ENCODE peak calls at places on chromosomes 4 and X, in nine cellular contexts. G, C, I, F, A, H, V, T and J are unnamed samples.

GRCh38 chrX:18354369-18355329 is at the start of gene SCML2:
- DNase-seq in C (peak; percentile 63), G (peak; percentile 22), F (peak; percentile 50), T (peak; percentile 36), A (peak; percentile 27), I (no peak), H (peak; percentile 74), V (peak; percentile 31), J (peak; percentile 18)

GRCh38 chrX:295136-295535 is 14.0 kb downstream of the PLCXD1 start:
- DNase-seq in V (peak; percentile 17), C (no peak), A (no peak), T (no peak), H (no peak), G (no peak), I (no peak), F (no peak), J (peak; percentile 5)

GRCh38 chr4:20859097-20859781 is 159.0 kb downstream of the PACRGL start:
- DNase-seq in F (no peak), V (no peak), I (no peak), A (no peak), C (no peak), G (no peak), H (no peak), T (no peak), J (no peak)

GRCh38 chr4:65791111-65791806 is 121.0 kb upstream of the EPHA5 start:
- DNase-seq in V (no peak), H (no peak), F (no peak), I (no peak), T (no peak), G (no peak), A (no peak), C (no peak), J (no peak)

GRCh38 chrX:84186603-84187358 is 1.2 kb downstream of the RPS6KA6 start:
- DNase-seq in V (no peak), F (no peak), T (no peak), A (no peak), H (peak; percentile 7), I (no peak), G (no peak), C (peak; percentile 52), J (no peak)

GRCh38 chr4:16157609-16158503 is 68.4 kb downstream of the TAPT1 start:
- DNase-seq in T (no peak), V (no peak), F (peak; percentile 30), C (peak; percentile 11), H (peak; percentile 5), A (no peak), I (no peak), G (peak; percentile 35), J (no peak)

GRCh38 chrX:138128025-138128671 is 562.2 kb downstream of the ZIC3 start:
- DNase-seq in A (no peak), I (no peak), C (peak; percentile 21), G (peak; percentile 28), T (no peak), H (peak; percentile 17), V (peak; percentile 43), F (no peak), J (no peak)

GRCh38 chr4:164212134-164212533 is 541.8 kb upstream of the SMIM31 start:
- DNase-seq in C (no peak), G (peak; percentile 64), F (no peak), H (no peak), V (no peak), T (no peak), I (no peak), A (no peak), J (no peak)

GRCh38 chrX:27767387-27767786 is 40.4 kb upstream of the MAGEB10 start:
- DNase-seq in A (no peak), T (no peak), C (no peak), H (no peak), I (no peak), F (no peak), G (peak; percentile 15), V (no peak), J (no peak)

GRCh38 chr4:113434247-113434587 is 327.3 kb downstream of the CAMK2D start:
- DNase-seq in H (peak; percentile 17), T (no peak), I (no peak), C (peak; percentile 9), A (no peak), G (peak; percentile 49), V (no peak), F (no peak), J (no peak)

GRCh38 chrX:40155617-40156471 is 58.1 kb upstream of the BCOR start:
- DNase-seq in H (no peak), A (peak; percentile 26), G (no peak), I (no peak), T (peak; percentile 33), C (peak; percentile 74), F (no peak), V (no peak), J (no peak)

GRCh38 chr4:93617596-93617995 is 211.0 kb upstream of the ATOH1 start:
- DNase-seq in I (no peak), F (no peak), T (no peak), H (no peak), C (no peak), V (no peak), G (no peak), A (no peak), J (no peak)

GRCh38 chr4:125314676-125315570 is at the start of gene FAT4:
- DNase-seq in I (no peak), F (peak; percentile 50), V (peak; percentile 98), H (peak; percentile 84), C (peak; percentile 86), T (no peak), G (peak; percentile 100), A (peak; percentile 88), J (peak; percentile 86)

GRCh38 chr4:144649646-144650045 is 3.7 kb downstream of the HHIP start:
- DNase-seq in F (no peak), C (peak; percentile 90), V (no peak), T (no peak), H (no peak), I (no peak), G (no peak), A (no peak), J (no peak)

GRCh38 chr4:102344520-102344954 is 745 bp downstream of the SLC39A8 start:
- DNase-seq in F (peak; percentile 88), G (peak; percentile 57), I (peak; percentile 68), V (peak; percentile 57), T (no peak), A (peak; percentile 49), C (peak; percentile 67), H (peak; percentile 70), J (peak; percentile 87)